ENCODE peak calls at places on chromosomes 11 and 22, in four cellular contexts. L is cardiac fibroblast, I is HFF-Myc, A is lower lobe of right lung. F is an unnamed sample.

GRCh38 chr22:17951315-17951714 is 73.0 kb downstream of the MICAL3 start:
- DNase-seq in L (no peak), I (no peak), A (no peak), F (no peak)

GRCh38 chr11:102256251-102256650 is 61.0 kb upstream of the BIRC3 start:
- DNase-seq in L (peak), I (peak), A (no peak), F (no peak)

GRCh38 chr11:68142441-68143309 is 21.5 kb upstream of the CHKA start:
- DNase-seq in L (no peak), I (no peak), A (no peak), F (no peak)

GRCh38 chr11:128198206-128198605 is 389.2 kb downstream of the ETS1 start:
- DNase-seq in L (peak), I (no peak), A (no peak), F (no peak)

GRCh38 chr22:43128928-43129424 is 14.2 kb downstream of the MCAT start:
- DNase-seq in L (no peak), I (no peak), A (no peak), F (no peak)

GRCh38 chr22:44584256-44584902 is 86.3 kb upstream of the RTL6 start:
- DNase-seq in L (no peak), I (no peak), A (peak), F (no peak)

GRCh38 chr11:121487191-121487590 is 34.4 kb upstream of the SORL1-AS1 start:
- DNase-seq in L (no peak), I (no peak), A (no peak), F (no peak)

GRCh38 chr22:37431811-37432707 is 4.8 kb upstream of the ELFN2 start:
- DNase-seq in L (peak), I (peak), A (no peak), F (no peak)

GRCh38 chr11:11740081-11740702 is 101.6 kb upstream of the USP47 start:
- DNase-seq in L (no peak), I (no peak), A (no peak), F (no peak)

GRCh38 chr22:49886346-49887073 is 31.7 kb downstream of the ALG12 start:
- DNase-seq in L (no peak), I (no peak), A (no peak), F (no peak)

GRCh38 chr11:66856496-66857233 is at the start of gene LRFN4:
- DNase-seq in L (no peak), I (no peak), A (no peak), F (peak)

GRCh38 chr11:83392556-83392955 is 106.4 kb upstream of the CCDC90B start:
- DNase-seq in L (no peak), I (no peak), A (no peak), F (no peak)

GRCh38 chr11:128552783-128553661 is 34.3 kb downstream of the ETS1 start:
- DNase-seq in L (peak), I (no peak), A (no peak), F (peak)

GRCh38 chr22:46057762-46058420 is 80.9 kb upstream of the WNT7B start:
- DNase-seq in L (peak), I (no peak), A (peak), F (no peak)

GRCh38 chr11:74092425-74092824 is 78.4 kb downstream of the C2CD3 start:
- DNase-seq in L (no peak), I (no peak), A (no peak), F (no peak)

GRCh38 chr11:74091549-74091948 is 79.3 kb downstream of the C2CD3 start:
- DNase-seq in L (no peak), I (no peak), A (no peak), F (no peak)

GRCh38 chr11:74086242-74086884 is 77.5 kb upstream of the UCP3 start:
- DNase-seq in L (peak), I (no peak), A (no peak), F (no peak)

GRCh38 chr11:74094393-74094792 is 76.4 kb downstream of the C2CD3 start:
- DNase-seq in L (no peak), I (no peak), A (no peak), F (no peak)

DNA sequence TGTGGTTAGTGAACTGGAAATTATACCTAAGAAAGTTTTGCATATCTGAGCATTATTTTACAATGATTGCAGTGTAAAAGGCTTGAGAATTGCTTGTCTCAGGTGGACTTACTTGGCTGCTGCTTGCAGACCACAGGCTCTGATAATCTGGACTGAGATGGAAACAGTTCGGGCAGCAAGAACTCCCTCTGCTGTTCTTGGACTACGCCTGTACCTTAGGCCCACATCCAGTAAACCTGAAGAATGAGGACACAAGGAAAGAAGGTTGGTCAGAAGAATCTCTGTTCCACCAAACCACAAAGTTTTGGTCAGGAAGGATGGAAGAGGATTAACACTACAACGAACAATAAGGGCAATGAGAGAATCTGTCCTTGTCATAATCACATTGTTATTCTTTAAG is 80.1 kb downstream of the C2CD3 start:
- DNase-seq in L (peak), I (no peak), A (no peak), F (no peak)
- TF ChIP-seq CTCF in L (peak), I (peak), A (no peak), F (no peak)

GRCh38 chr11:2107941-2108630 is 31.1 kb downstream of the IGF2 start:
- DNase-seq in L (no peak), I (no peak), A (peak), F (no peak)

GRCh38 chr11:2110521-2110920 is 28.7 kb downstream of the IGF2 start:
- DNase-seq in L (no peak), I (no peak), A (no peak), F (no peak)

GRCh38 chr11:2107521-2107920 is 31.7 kb downstream of the IGF2 start:
- DNase-seq in L (no peak), I (no peak), A (no peak), F (no peak)

GRCh38 chr11:2108675-2109481 is 30.3 kb downstream of the IGF2 start:
- DNase-seq in L (no peak), I (no peak), A (peak), F (no peak)

GRCh38 chr11:2109541-2110019 is 29.6 kb downstream of the IGF2 start:
- DNase-seq in L (no peak), I (no peak), A (peak), F (no peak)
- TF ChIP-seq CTCF in L (no peak), I (no peak), A (no peak), F (no peak)

GRCh38 chr11:115257286-115258077 is 246.7 kb downstream of the CADM1 start:
- DNase-seq in L (no peak), I (no peak), A (no peak), F (no peak)
- TF ChIP-seq CTCF in L (no peak), I (no peak), A (no peak), F (no peak)

GRCh38 chr11:32005786-32006406 is 85.0 kb upstream of the RCN1 start:
- DNase-seq in L (peak), I (peak), A (no peak), F (no peak)
- TF ChIP-seq CTCF in L (no peak), I (no peak), A (no peak), F (no peak)

GRCh38 chr22:39348909-39349505 is 784 bp upstream of the SYNGR1 start:
- DNase-seq in L (no peak), I (no peak), A (peak), F (peak)

GRCh38 chr22:39345231-39345630 is 4.6 kb upstream of the SYNGR1 start:
- DNase-seq in L (no peak), I (no peak), A (no peak), F (no peak)

GRCh38 chr22:39341179-39341578 is 8.6 kb upstream of the SYNGR1 start:
- DNase-seq in L (no peak), I (no peak), A (no peak), F (no peak)

GRCh38 chr22:39344046-39344390 is 5.8 kb upstream of the SYNGR1 start:
- DNase-seq in L (no peak), I (no peak), A (no peak), F (no peak)

DNA sequence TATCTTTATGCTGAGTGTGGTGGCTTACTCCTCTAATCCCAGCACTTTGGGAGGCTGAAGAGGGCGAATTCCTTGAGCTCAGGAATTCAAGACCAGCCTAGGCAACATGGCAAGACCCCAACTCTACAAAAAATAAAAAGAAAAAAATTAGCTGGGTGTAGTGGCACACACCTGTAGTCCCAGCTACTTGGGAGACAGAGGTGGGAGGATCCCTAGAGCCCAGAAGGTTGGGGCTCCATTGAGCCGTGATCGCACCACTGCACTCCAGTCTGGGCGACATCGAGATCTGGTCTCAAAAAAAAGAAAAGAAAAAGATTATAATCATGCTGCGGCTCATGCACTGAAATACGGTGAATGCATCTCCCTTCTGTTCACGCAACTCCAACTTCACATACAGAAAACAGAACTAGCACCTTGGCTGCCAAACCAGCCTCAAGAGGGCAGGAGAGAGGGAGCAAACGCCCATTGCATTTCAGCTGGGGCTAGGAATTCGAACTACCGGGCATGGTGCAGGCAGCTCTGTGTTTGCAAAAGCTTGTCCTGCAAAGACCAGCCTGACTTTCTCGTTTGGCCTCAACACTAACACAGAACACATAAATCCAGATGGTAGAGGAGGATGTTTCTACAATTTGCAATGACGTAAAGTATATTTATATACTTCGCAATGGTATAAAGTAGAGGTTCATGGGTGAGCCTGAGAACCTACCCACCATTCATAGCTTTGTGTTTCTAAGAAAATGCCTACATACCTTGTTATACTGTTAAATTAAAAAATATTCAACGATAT is 6.3 kb upstream of the SYNGR1 start:
- DNase-seq in L (peak), I (peak), A (peak), F (peak)
- TF ChIP-seq CTCF in L (peak), I (peak), A (peak), F (peak)